ENCODE peak calls at places on chromosome 16, in eight cellular contexts. U, R, K, M, F, N, E and V are unnamed samples.

GRCh38 chr16:13270602-13271001 is 369.2 kb downstream of the SHISA9 start:
- DNase-seq in E (no peak), K (no peak), M (no peak), F (no peak), U (no peak), N (no peak), R (no peak), V (no peak)

GRCh38 chr16:84617068-84617630 is 729 bp downstream of the COTL1 start:
- DNase-seq in M (no peak), N (no peak), U (no peak), K (peak), E (no peak), R (peak), F (no peak), V (no peak)

GRCh38 chr16:56203052-56203451 is 11.8 kb downstream of the GNAO1 start:
- DNase-seq in N (no peak), U (no peak), F (no peak), M (peak), K (peak), R (no peak), E (peak), V (no peak)

GRCh38 chr16:81864646-81865382 is 85.7 kb downstream of the PLCG2 start:
- DNase-seq in F (no peak), K (no peak), E (no peak), N (no peak), M (no peak), U (no peak), R (no peak), V (no peak)

GRCh38 chr16:11232852-11233726 is 22.9 kb downstream of the SOCS1 start:
- DNase-seq in K (peak), M (no peak), F (no peak), U (no peak), N (no peak), R (peak), E (peak), V (peak)

GRCh38 chr16:58219432-58219831 is 21.5 kb upstream of the CSNK2A2 start:
- DNase-seq in N (no peak), E (no peak), K (no peak), R (no peak), U (no peak), M (no peak), F (no peak), V (no peak)

GRCh38 chr16:89326721-89327120 is 109.2 kb downstream of the ZNF778 start:
- DNase-seq in U (no peak), E (no peak), M (no peak), F (no peak), K (no peak), R (no peak), N (no peak), V (no peak)

GRCh38 chr16:54875443-54875842 is 55.2 kb upstream of the IRX5 start:
- DNase-seq in M (no peak), R (no peak), K (no peak), E (no peak), U (no peak), F (no peak), N (no peak), V (no peak)

GRCh38 chr16:55853114-55853513 is 20.2 kb upstream of the CES1 start:
- DNase-seq in R (no peak), K (no peak), U (no peak), M (no peak), F (no peak), E (no peak), N (no peak), V (no peak)

GRCh38 chr16:15055141-15056053 is 477 bp downstream of the NTAN1 start:
- DNase-seq in U (peak), E (peak), R (no peak), M (no peak), N (no peak), F (no peak), K (peak), V (no peak)

GRCh38 chr16:54208262-54208661 is 78.3 kb downstream of the IRX3 start:
- DNase-seq in E (no peak), N (no peak), K (no peak), R (no peak), M (no peak), F (no peak), U (no peak), V (no peak)

GRCh38 chr16:53946745-53947386 is 242.9 kb downstream of the FTO start:
- DNase-seq in F (no peak), E (no peak), M (no peak), K (no peak), R (no peak), U (no peak), N (no peak), V (no peak)

GRCh38 chr16:22898874-22899348 is 84.9 kb downstream of the HS3ST2 start:
- DNase-seq in E (no peak), U (peak), F (peak), K (peak), N (no peak), R (no peak), M (no peak), V (peak)

GRCh38 chr16:88815901-88816589 is 4.3 kb upstream of the APRT start:
- DNase-seq in U (no peak), M (peak), R (peak), K (no peak), F (peak), E (peak), N (no peak), V (no peak)

GRCh38 chr16:66620419-66620775 is 15.9 kb downstream of the CMTM3 start:
- DNase-seq in U (no peak), K (no peak), F (no peak), N (no peak), R (no peak), E (no peak), M (no peak), V (no peak)

GRCh38 chr16:29708917-29709600 is 30.1 kb downstream of the QPRT start:
- DNase-seq in K (no peak), M (no peak), N (no peak), U (no peak), R (no peak), F (no peak), E (no peak), V (no peak)

GRCh38 chr16:3259829-3260228 is 3.4 kb upstream of the MEFV start:
- DNase-seq in E (no peak), N (no peak), F (no peak), M (no peak), U (no peak), K (no peak), R (no peak), V (no peak)

GRCh38 chr16:56849690-56850680 is 15.0 kb upstream of the SLC12A3 start:
- DNase-seq in E (no peak), R (no peak), N (no peak), M (no peak), F (no peak), U (no peak), K (no peak), V (no peak)

GRCh38 chr16:89785523-89786155 is 30.8 kb downstream of the FANCA start:
- DNase-seq in N (no peak), U (no peak), E (no peak), K (no peak), F (no peak), R (no peak), M (no peak), V (no peak)

GRCh38 chr16:55499951-55500350 is 8.9 kb upstream of the LPCAT2 start:
- DNase-seq in K (no peak), M (peak), N (peak), E (no peak), R (no peak), U (no peak), F (peak), V (no peak)

GRCh38 chr16:75238132-75238852 is 13.1 kb downstream of the BCAR1 start:
- DNase-seq in E (no peak), N (peak), R (no peak), U (peak), M (no peak), K (no peak), F (peak), V (no peak)